ENCODE peak calls at places on chromosomes 1 and 21, in six cellular contexts. A is heart left ventricle; F is OCI-LY7; Z is GM23248; L is aorta; S is CD8-positive, alpha-beta memory T cell. U is an unnamed sample.

GRCh38 chr1:167538657-167539056 is 14.9 kb downstream of the CREG1 start:
- DNase-seq in F (no peak), Z (peak), A (no peak), L (no peak), S (no peak), U (no peak)

GRCh38 chr1:24009406-24009805 is 29.3 kb upstream of the SRSF10 start:
- DNase-seq in Z (peak), F (no peak), S (no peak), A (no peak), L (no peak), U (no peak)

GRCh38 chr1:58481962-58482361 is 64.6 kb downstream of the OMA1 start:
- DNase-seq in S (no peak), L (no peak), A (no peak), F (no peak), Z (no peak), U (no peak)

GRCh38 chr1:170445096-170445495 is 86.9 kb upstream of the GORAB start:
- DNase-seq in F (no peak), S (no peak), L (no peak), A (no peak), Z (peak), U (no peak)

GRCh38 chr1:47887060-47887851 is 109.9 kb downstream of the TRABD2B start:
- DNase-seq in S (no peak), L (no peak), Z (no peak), A (no peak), F (no peak), U (no peak)

GRCh38 chr1:74344396-74344795 is 109.2 kb downstream of the TNNI3K start:
- DNase-seq in Z (no peak), A (no peak), L (no peak), F (no peak), S (no peak), U (no peak)

GRCh38 chr1:19476440-19477190 is 8.7 kb downstream of the CAPZB start:
- DNase-seq in S (peak), Z (no peak), A (no peak), L (no peak), F (peak), U (no peak)

GRCh38 chr1:25771246-25772114 is 28.5 kb upstream of the SELENON start:
- DNase-seq in F (peak), S (no peak), Z (no peak), A (peak), L (no peak), U (peak)

GRCh38 chr1:186740324-186740723 is 60.1 kb upstream of the PTGS2 start:
- DNase-seq in Z (no peak), L (no peak), F (no peak), S (no peak), A (no peak), U (no peak)

GRCh38 chr1:240965581-240966091 is 353.7 kb upstream of the GREM2 start:
- DNase-seq in A (no peak), S (no peak), F (no peak), Z (no peak), L (no peak), U (no peak)

GRCh38 chr1:19620786-19621185 is 23.3 kb upstream of the NBL1 start:
- DNase-seq in L (no peak), S (no peak), A (no peak), Z (peak), F (no peak), U (no peak)

GRCh38 chr1:29786791-29787732 is 550.7 kb downstream of the PTPRU start:
- DNase-seq in F (no peak), L (no peak), A (no peak), S (no peak), Z (no peak), U (no peak)

GRCh38 chr1:59678809-59679228 is 135.9 kb upstream of the HOOK1 start:
- DNase-seq in Z (peak), F (no peak), S (no peak), L (no peak), A (no peak), U (no peak)

GRCh38 chr1:3473381-3473844 is 18.9 kb downstream of the ARHGEF16 start:
- DNase-seq in S (no peak), Z (peak), L (no peak), F (no peak), A (no peak), U (no peak)

GRCh38 chr21:46159841-46160562 is 4.6 kb upstream of the FTCD start:
- DNase-seq in L (peak), S (no peak), Z (no peak), A (no peak), F (no peak), U (peak)

GRCh38 chr21:42648606-42649005 is 4.8 kb upstream of the PDE9A start:
- DNase-seq in S (no peak), L (no peak), Z (no peak), A (peak), F (no peak), U (peak)
- H3K27ac ChIP-seq in S (no peak), L (no peak), Z (no peak), A (no peak), F (no peak), U (no peak)

DNA sequence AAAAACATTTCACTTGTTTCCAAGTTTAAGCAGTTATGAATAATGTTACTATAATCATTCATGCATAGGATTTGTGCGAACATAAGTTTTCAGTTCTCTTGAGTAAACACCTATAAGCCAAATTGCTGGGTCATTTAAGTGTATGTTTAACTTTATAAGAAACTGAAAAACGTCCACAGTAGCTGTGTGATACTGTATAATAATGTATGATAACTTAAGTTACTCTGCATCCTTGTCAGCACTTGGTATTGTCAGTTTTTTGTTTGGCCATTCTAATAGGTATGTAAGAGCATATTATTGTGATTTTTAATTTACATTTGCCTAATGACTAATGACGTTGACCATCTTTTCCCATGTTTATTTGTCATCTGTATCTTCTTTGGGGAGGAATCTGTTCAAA is 14.4 kb upstream of the SLC35A3 start:
- DNase-seq in L (no peak), A (no peak), F (no peak), S (no peak), Z (no peak), U (no peak)
- H3K27ac ChIP-seq in L (no peak), A (no peak), F (no peak), S (no peak), Z (no peak), U (no peak)

GRCh38 chr1:209527372-209527771 is 56.1 kb upstream of the CAMK1G start:
- DNase-seq in S (no peak), F (no peak), L (no peak), Z (peak), A (no peak), U (no peak)
- H3K27ac ChIP-seq in S (no peak), F (no peak), L (no peak), Z (no peak), A (no peak), U (no peak)

GRCh38 chr1:211261229-211261628 is 2.1 kb downstream of the RCOR3 start:
- DNase-seq in F (no peak), Z (peak), A (no peak), L (no peak), S (no peak), U (no peak)
- H3K27ac ChIP-seq in F (peak), Z (peak), A (peak), L (no peak), S (peak), U (peak)

DNA sequence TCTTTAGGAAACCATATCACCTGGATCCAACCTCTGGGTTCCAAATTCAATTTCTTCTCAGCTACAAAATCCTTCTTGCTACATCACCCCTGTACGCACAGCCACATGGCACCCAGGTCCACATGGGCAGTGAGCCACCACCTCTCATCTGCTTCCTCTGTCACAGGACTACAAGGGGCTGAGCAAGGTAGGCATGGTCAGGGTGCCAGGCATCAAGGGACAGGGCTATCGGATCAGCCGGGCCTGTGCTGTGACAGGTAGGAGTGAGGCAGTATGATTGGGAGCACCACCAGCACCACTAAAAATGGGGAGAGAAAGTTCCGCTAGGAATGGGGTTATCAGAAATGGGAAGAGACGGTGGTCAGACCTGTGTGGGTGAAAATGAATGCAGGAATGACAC is 29.4 kb downstream of the S100A6 start:
- DNase-seq in Z (no peak), S (no peak), L (no peak), F (no peak), A (peak), U (no peak)
- H3K27ac ChIP-seq in Z (peak), S (no peak), L (peak), F (no peak), A (peak), U (peak)

GRCh38 chr1:15172405-15173259 is 19.1 kb downstream of the TMEM51 start:
- DNase-seq in A (peak), F (no peak), L (no peak), Z (no peak), S (no peak), U (no peak)

GRCh38 chr1:15171271-15171908 is 17.8 kb downstream of the TMEM51 start:
- DNase-seq in Z (no peak), A (no peak), F (no peak), L (no peak), S (no peak), U (no peak)

GRCh38 chr1:15167386-15167785 is 13.8 kb downstream of the TMEM51 start:
- DNase-seq in L (no peak), F (no peak), Z (no peak), A (no peak), S (no peak), U (no peak)

GRCh38 chr1:15168479-15168878 is 14.9 kb downstream of the TMEM51 start:
- DNase-seq in L (no peak), S (no peak), F (no peak), Z (peak), A (no peak), U (no peak)

GRCh38 chr1:15170071-15170470 is 16.5 kb downstream of the TMEM51 start:
- DNase-seq in A (no peak), F (no peak), S (no peak), L (no peak), Z (no peak), U (no peak)
- H3K27ac ChIP-seq in A (no peak), F (no peak), S (no peak), L (no peak), Z (no peak), U (no peak)

DNA sequence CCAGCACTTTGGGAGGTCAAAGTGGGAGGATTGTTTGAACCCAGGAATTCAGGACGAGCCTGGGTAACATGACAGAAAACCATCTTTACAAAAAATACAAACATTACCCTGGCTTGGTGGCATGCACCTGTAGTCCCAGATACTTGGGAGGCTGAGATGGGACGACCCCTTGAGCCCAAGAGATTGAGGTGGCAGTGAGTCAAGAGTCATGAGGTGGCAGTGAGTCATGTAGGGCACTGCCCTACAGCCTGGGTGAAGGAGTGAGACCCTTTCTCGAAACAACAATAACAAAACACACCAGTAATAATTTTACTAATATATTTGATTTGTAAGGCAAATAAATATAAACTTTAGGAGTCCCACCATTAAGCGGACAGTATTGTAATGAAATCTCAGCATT is 1906.2 kb downstream of the NCAM2 start:
- DNase-seq in A (no peak), S (no peak), F (no peak), Z (no peak), L (no peak), U (no peak)
- H3K27ac ChIP-seq in A (no peak), S (no peak), F (no peak), Z (no peak), L (no peak), U (no peak)

DNA sequence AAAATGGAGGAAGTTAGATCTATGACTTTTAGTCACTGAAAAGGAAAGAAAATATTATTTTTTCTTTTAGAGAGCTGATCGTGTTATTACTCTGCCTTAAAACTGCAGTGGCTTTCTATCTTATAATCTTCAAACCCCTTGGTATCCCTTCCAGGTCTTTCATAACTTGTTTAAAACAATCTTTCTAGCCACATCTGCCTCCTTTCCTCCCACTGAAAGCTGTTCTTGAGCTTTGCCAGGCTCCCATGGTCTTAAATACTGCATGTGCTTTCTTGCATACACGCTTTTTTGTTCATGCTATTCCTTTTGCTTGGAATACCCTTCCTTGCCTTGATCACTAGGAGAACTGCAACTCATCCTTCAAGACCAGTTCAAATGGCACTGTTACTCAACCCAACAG is 65.9 kb upstream of the GADD45A start:
- DNase-seq in S (no peak), Z (peak), L (no peak), A (no peak), F (no peak), U (no peak)
- H3K27ac ChIP-seq in S (no peak), Z (peak), L (peak), A (peak), F (no peak), U (peak)

GRCh38 chr1:89954401-89954800 is 40.5 kb upstream of the ZNF326 start:
- DNase-seq in F (no peak), S (no peak), A (no peak), L (no peak), Z (no peak), U (no peak)
- H3K27ac ChIP-seq in F (no peak), S (no peak), A (no peak), L (no peak), Z (peak), U (no peak)

DNA sequence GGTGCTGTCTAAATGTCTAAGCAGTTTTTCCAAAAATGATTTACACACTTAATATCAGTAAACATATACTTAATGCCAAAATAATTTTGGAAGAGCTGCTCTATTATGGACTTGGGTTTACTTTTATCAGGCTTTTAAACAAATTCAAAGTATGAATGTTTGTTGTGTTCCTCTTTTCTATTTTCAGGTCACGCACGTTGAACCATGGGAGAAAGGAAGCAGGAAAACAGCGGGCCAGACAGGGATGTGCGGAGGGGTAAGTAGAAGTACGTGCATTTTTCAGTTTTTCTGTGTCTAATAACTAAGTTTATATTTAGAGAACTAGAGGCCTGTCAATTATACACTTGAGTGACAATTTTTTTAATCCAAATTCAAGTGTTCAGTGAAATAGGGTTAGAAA is 3.4 kb downstream of the PRPF38B start:
- DNase-seq in F (no peak), A (no peak), S (no peak), L (no peak), Z (no peak), U (no peak)
- H3K27ac ChIP-seq in F (no peak), A (no peak), S (no peak), L (no peak), Z (no peak), U (peak)